ENCODE peak calls at places on chromosomes 13 and 19, in four cellular contexts. One of them, this sample, is unnamed.

GRCh38 chr19:21709464-21709863 is 57.9 kb downstream of the ZNF100 start:
- DNase-seq in K562: no peak
- DNase-seq in HepG2: no peak
- DNase-seq in GM12878: no peak
- DNase-seq in this sample: no peak

GRCh38 chr19:38270587-38271167 is 6.3 kb downstream of the SPINT2 start:
- DNase-seq in K562: peak
- DNase-seq in HepG2: no peak
- DNase-seq in GM12878: no peak
- DNase-seq in this sample: no peak

GRCh38 chr19:990119-990571 is 6.0 kb downstream of the WDR18 start:
- DNase-seq in K562: no peak
- DNase-seq in HepG2: no peak
- DNase-seq in GM12878: no peak
- DNase-seq in this sample: no peak

GRCh38 chr19:16807416-16808274 is 21.6 kb upstream of the SIN3B start:
- DNase-seq in K562: no peak
- DNase-seq in HepG2: no peak
- DNase-seq in GM12878: no peak
- DNase-seq in this sample: no peak

GRCh38 chr13:111622051-111622531 is 301.6 kb downstream of the TEX29 start:
- DNase-seq in K562: no peak
- DNase-seq in HepG2: no peak
- DNase-seq in GM12878: no peak
- DNase-seq in this sample: no peak

GRCh38 chr19:1449467-1450442 is at the start of gene APC2:
- DNase-seq in K562: peak
- DNase-seq in HepG2: no peak
- DNase-seq in GM12878: no peak
- DNase-seq in this sample: peak

GRCh38 chr13:38897521-38897920 is 93.1 kb downstream of the STOML3 start:
- DNase-seq in K562: no peak
- DNase-seq in HepG2: no peak
- DNase-seq in GM12878: no peak
- DNase-seq in this sample: no peak

GRCh38 chr19:28289294-28290063 is 923.5 kb downstream of the UQCRFS1 start:
- DNase-seq in K562: no peak
- DNase-seq in HepG2: no peak
- DNase-seq in GM12878: no peak
- DNase-seq in this sample: no peak

GRCh38 chr13:111265701-111266035 is 54.8 kb upstream of the TEX29 start:
- DNase-seq in K562: no peak
- DNase-seq in HepG2: no peak
- DNase-seq in GM12878: no peak
- DNase-seq in this sample: no peak

GRCh38 chr19:46727036-46727501 is 10.2 kb upstream of the PRKD2 start:
- DNase-seq in K562: no peak
- DNase-seq in HepG2: no peak
- DNase-seq in GM12878: no peak
- DNase-seq in this sample: no peak

GRCh38 chr19:47573076-47574026 is at the start of gene ZNF541:
- DNase-seq in K562: peak
- DNase-seq in HepG2: no peak
- DNase-seq in GM12878: no peak
- DNase-seq in this sample: no peak

GRCh38 chr19:45419396-45419795 is 4.3 kb downstream of the ERCC1 start:
- DNase-seq in K562: no peak
- DNase-seq in HepG2: no peak
- DNase-seq in GM12878: no peak
- DNase-seq in this sample: no peak

GRCh38 chr19:1283207-1283916 is 2.3 kb upstream of the EFNA2 start:
- DNase-seq in K562: no peak
- DNase-seq in HepG2: no peak
- DNase-seq in GM12878: no peak
- DNase-seq in this sample: no peak

GRCh38 chr13:33140161-33140560 is 123.9 kb downstream of the KL start:
- DNase-seq in K562: no peak
- DNase-seq in HepG2: no peak
- DNase-seq in GM12878: no peak
- DNase-seq in this sample: no peak

GRCh38 chr13:44759723-44760360 is 183.7 kb upstream of the TSC22D1 start:
- DNase-seq in K562: no peak
- DNase-seq in HepG2: peak
- DNase-seq in GM12878: no peak
- DNase-seq in this sample: peak

GRCh38 chr13:71632721-71633120 is 234.3 kb downstream of the DACH1 start:
- DNase-seq in K562: no peak
- DNase-seq in HepG2: no peak
- DNase-seq in GM12878: no peak
- DNase-seq in this sample: no peak

GRCh38 chr13:107734891-107735620 is 480.3 kb downstream of the LIG4 start:
- DNase-seq in K562: no peak
- DNase-seq in HepG2: no peak
- DNase-seq in GM12878: no peak
- DNase-seq in this sample: no peak

GRCh38 chr13:109869312-109870237 is 83.2 kb upstream of the IRS2 start:
- DNase-seq in K562: peak
- DNase-seq in HepG2: no peak
- DNase-seq in GM12878: no peak
- DNase-seq in this sample: no peak

GRCh38 chr13:40993119-40993518 is 26.0 kb downstream of the ELF1 start:
- DNase-seq in K562: no peak
- DNase-seq in HepG2: no peak
- DNase-seq in GM12878: no peak
- DNase-seq in this sample: no peak

GRCh38 chr19:35931874-35932202 is 4.3 kb upstream of the LRFN3 start:
- DNase-seq in K562: no peak
- DNase-seq in HepG2: no peak
- DNase-seq in GM12878: no peak
- DNase-seq in this sample: no peak

GRCh38 chr13:94640676-94641075 is 39.0 kb downstream of the GPR180 start:
- DNase-seq in K562: no peak
- DNase-seq in HepG2: no peak
- DNase-seq in GM12878: no peak
- DNase-seq in this sample: no peak

GRCh38 chr19:44111910-44112463 is 1.2 kb upstream of the ZNF225 start:
- DNase-seq in K562: peak
- DNase-seq in HepG2: no peak
- DNase-seq in GM12878: no peak
- DNase-seq in this sample: no peak

GRCh38 chr13:106473174-106473573 is 62.3 kb downstream of the EFNB2 start:
- DNase-seq in K562: no peak
- DNase-seq in HepG2: no peak
- DNase-seq in GM12878: no peak
- DNase-seq in this sample: no peak

GRCh38 chr13:78764665-78765064 is 105.7 kb upstream of the OBI1 start:
- DNase-seq in K562: no peak
- DNase-seq in HepG2: no peak
- DNase-seq in GM12878: no peak
- DNase-seq in this sample: peak

GRCh38 chr13:23656637-23657036 is 86.4 kb downstream of the TNFRSF19 start:
- DNase-seq in K562: peak
- DNase-seq in HepG2: peak
- DNase-seq in GM12878: no peak
- DNase-seq in this sample: no peak

GRCh38 chr19:4390862-4391693 is 9.3 kb downstream of the SH3GL1 start:
- DNase-seq in K562: no peak
- DNase-seq in HepG2: peak
- DNase-seq in GM12878: no peak
- DNase-seq in this sample: no peak

GRCh38 chr13:73412933-73413332 is 354.1 kb downstream of the KLF5 start:
- DNase-seq in K562: no peak
- DNase-seq in HepG2: no peak
- DNase-seq in GM12878: no peak
- DNase-seq in this sample: no peak

GRCh38 chr13:42681394-42681793 is 100.0 kb upstream of the FAM216B start:
- DNase-seq in K562: no peak
- DNase-seq in HepG2: no peak
- DNase-seq in GM12878: no peak
- DNase-seq in this sample: no peak

GRCh38 chr19:31448221-31448657 is 99.0 kb upstream of the TSHZ3 start:
- DNase-seq in K562: no peak
- DNase-seq in HepG2: no peak
- DNase-seq in GM12878: no peak
- DNase-seq in this sample: no peak

GRCh38 chr13:31521466-31521865 is 217.9 kb upstream of the RXFP2 start:
- DNase-seq in K562: no peak
- DNase-seq in HepG2: no peak
- DNase-seq in GM12878: no peak
- DNase-seq in this sample: no peak
- TF ChIP-seq FOXK2 in K562: no peak
- TF ChIP-seq FOXK2 in HepG2: no peak
- TF ChIP-seq FOXK2 in GM12878: no peak
- TF ChIP-seq FOXK2 in this sample: no peak

GRCh38 chr13:35891973-35892441 is 239.2 kb downstream of the DCLK1 start:
- DNase-seq in K562: no peak
- DNase-seq in HepG2: no peak
- DNase-seq in GM12878: no peak
- DNase-seq in this sample: no peak
- TF ChIP-seq FOXM1 in K562: no peak
- TF ChIP-seq FOXM1 in HepG2: no peak
- TF ChIP-seq FOXM1 in GM12878: no peak
- TF ChIP-seq FOXM1 in this sample: no peak

DNA sequence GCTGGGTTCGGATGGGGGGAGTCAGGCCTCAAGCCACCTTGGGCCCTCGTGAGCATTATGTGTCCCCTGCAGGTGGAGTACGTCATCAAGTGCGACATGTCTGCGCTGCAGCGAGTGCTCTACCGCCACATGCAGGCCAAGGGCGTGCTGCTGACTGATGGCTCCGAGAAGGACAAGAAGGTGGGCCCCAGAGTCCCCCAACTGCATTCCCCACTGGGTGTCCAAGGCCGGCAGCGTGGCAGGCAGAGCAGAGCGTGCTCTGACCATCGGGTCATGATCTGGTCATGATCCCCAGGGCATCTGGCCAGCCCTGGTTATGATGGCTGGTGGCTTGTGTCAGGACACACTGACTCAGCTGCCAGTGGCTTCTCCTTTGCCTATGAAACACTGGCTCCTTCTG is 63.4 kb downstream of the SMARCA4 start:
- DNase-seq in K562: no peak
- DNase-seq in HepG2: no peak
- DNase-seq in GM12878: no peak
- DNase-seq in this sample: no peak
- TF ChIP-seq BHLHE40 in K562: no peak
- TF ChIP-seq BHLHE40 in HepG2: no peak
- TF ChIP-seq BHLHE40 in GM12878: no peak
- TF ChIP-seq BHLHE40 in this sample: no peak

DNA sequence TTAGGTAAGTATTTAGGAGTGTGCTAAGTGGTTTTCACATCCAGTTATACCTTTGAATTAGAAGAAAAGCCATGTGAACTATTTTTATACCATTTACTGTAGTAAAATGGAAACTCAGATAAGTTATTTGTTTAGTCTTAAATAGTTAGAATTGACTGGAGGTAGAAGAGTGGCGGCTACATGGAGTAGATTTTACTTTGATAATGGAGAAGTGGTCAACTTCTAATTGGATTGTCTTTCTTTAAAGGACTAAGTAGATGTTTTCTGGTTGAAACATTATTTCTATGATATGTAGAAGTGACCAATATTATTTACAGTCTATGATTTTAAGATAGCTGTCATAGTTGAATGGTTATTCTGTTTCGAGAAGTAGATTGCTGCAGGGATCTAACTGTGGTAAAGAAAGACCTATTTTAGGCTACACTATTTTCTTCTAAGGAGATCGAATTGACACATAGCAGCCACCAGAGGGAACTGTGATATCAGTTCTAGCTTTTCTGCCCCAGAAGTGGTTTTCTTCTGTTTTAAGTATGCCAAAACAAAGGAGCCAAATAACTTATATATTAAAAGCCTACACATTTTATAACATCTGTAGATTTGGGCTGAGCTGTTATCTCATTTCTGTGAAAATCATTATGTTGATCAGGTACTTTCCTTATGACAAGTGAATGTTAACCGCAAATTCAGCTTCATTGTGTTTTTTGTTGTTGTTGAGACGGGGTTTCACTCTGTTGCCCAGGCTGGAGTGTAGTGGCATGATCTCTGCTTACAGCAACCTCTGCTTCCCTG is 26.1 kb downstream of the ZMYM2 start:
- DNase-seq in K562: peak
- DNase-seq in HepG2: peak
- DNase-seq in GM12878: peak
- DNase-seq in this sample: peak
- TF ChIP-seq FOXK2 in K562: no peak
- TF ChIP-seq FOXK2 in HepG2: no peak
- TF ChIP-seq FOXK2 in GM12878: no peak
- TF ChIP-seq FOXK2 in this sample: no peak

DNA sequence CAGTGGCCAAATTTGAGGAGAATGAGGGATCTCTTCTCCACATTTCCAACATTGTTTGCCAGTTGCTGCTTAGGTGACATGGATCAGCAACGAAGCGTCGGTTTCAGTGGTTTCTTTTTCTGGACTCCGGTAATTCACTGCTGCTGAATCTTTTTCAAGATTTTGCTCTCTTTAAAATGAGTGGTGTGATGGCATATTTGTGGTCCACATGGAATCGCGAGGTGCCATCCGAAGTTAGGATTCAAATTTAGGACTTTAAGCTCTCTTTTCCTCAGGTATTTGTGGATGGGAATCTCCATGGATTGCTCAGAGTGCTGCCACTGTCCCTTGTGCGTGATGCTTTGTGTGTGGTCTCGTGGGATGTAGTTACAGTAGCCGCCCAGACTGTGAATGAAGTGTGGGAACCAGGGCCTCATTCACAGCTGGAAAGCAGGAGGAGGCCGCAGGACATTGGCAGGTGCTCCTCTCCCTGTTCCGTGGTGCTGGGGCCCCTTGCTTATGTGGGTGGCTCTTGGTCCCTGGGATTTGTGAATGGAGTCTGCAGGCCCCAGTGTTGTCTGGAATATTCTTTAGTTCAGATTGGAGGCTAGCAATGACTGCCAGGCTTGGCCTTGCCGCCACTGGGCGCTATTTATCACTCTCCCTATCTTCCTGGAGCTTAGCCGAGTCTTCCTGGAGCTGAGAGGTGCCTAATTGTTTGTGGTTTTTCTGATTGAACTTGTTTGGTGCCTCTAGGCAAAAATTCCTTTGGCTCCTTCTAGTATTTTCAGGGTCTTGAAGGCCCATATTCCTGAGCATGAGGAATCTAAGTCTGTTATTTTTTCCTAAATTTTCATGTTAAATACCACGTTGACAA is 1.5 kb downstream of the ILF3 start:
- DNase-seq in K562: peak
- DNase-seq in HepG2: peak
- DNase-seq in GM12878: no peak
- DNase-seq in this sample: no peak
- TF ChIP-seq FOXM1 in K562: no peak
- TF ChIP-seq FOXM1 in HepG2: no peak
- TF ChIP-seq FOXM1 in GM12878: no peak
- TF ChIP-seq FOXM1 in this sample: no peak

GRCh38 chr19:42989851-42990250 is 36.4 kb downstream of the PSG11 start:
- DNase-seq in K562: no peak
- DNase-seq in HepG2: no peak
- DNase-seq in GM12878: no peak
- DNase-seq in this sample: no peak
- TF ChIP-seq BHLHE40 in K562: no peak
- TF ChIP-seq BHLHE40 in HepG2: no peak
- TF ChIP-seq BHLHE40 in GM12878: no peak
- TF ChIP-seq BHLHE40 in this sample: no peak

GRCh38 chr19:49347835-49348234 is 12.6 kb downstream of the CD37 start:
- DNase-seq in K562: peak
- DNase-seq in HepG2: peak
- DNase-seq in GM12878: no peak
- DNase-seq in this sample: peak
- TF ChIP-seq FOXK2 in K562: no peak
- TF ChIP-seq FOXK2 in HepG2: no peak
- TF ChIP-seq FOXK2 in GM12878: no peak
- TF ChIP-seq FOXK2 in this sample: no peak

This sample was measured in HEK293T.